ENCODE peak calls at places on chromosomes 11 and 22, in six cellular contexts. One of them, this sample, is unnamed.
A peak's percentile ranks its signal among the peaks of the same experiment; 100 is the strongest.

GRCh38 chr22:50406416-50407170 is 63.5 kb downstream of the PPP6R2 start:
- DNase-seq in germinal center: no peak
- DNase-seq in body of pancreas: no peak
- DNase-seq in left ventricle myocardium inferior: no peak
- DNase-seq in thoracic aorta: no peak
- DNase-seq in T-cell: no peak
- DNase-seq in this sample: no peak

GRCh38 chr22:40553014-40553579 is 83.4 kb downstream of the MRTFA start:
- DNase-seq in germinal center: no peak
- DNase-seq in body of pancreas: no peak
- DNase-seq in left ventricle myocardium inferior: no peak
- DNase-seq in thoracic aorta: no peak
- DNase-seq in T-cell: no peak
- DNase-seq in this sample: no peak

GRCh38 chr11:103077553-103077952 is 14.4 kb downstream of the DCUN1D5 start:
- DNase-seq in germinal center: no peak
- DNase-seq in body of pancreas: no peak
- DNase-seq in left ventricle myocardium inferior: no peak
- DNase-seq in thoracic aorta: no peak
- DNase-seq in T-cell: no peak
- DNase-seq in this sample: no peak

GRCh38 chr11:67119577-67120391 is 721 bp downstream of the KDM2A start:
- DNase-seq in germinal center: peak; percentile 48
- DNase-seq in body of pancreas: peak; percentile 44
- DNase-seq in left ventricle myocardium inferior: no peak
- DNase-seq in thoracic aorta: no peak
- DNase-seq in T-cell: no peak
- DNase-seq in this sample: no peak

GRCh38 chr11:14971865-14972580 is at the start of gene CALCA:
- DNase-seq in germinal center: no peak
- DNase-seq in body of pancreas: no peak
- DNase-seq in left ventricle myocardium inferior: no peak
- DNase-seq in thoracic aorta: no peak
- DNase-seq in T-cell: no peak
- DNase-seq in this sample: no peak

GRCh38 chr11:47328449-47329390 is 23.8 kb downstream of the MYBPC3 start:
- DNase-seq in germinal center: peak; percentile 76
- DNase-seq in body of pancreas: no peak
- DNase-seq in left ventricle myocardium inferior: no peak
- DNase-seq in thoracic aorta: no peak
- DNase-seq in T-cell: no peak
- DNase-seq in this sample: peak; percentile 5

GRCh38 chr22:24155597-24156145 is 25.6 kb upstream of the SUSD2 start:
- DNase-seq in germinal center: peak; percentile 77
- DNase-seq in body of pancreas: peak; percentile 86
- DNase-seq in left ventricle myocardium inferior: peak; percentile 87
- DNase-seq in thoracic aorta: no peak
- DNase-seq in T-cell: peak; percentile 25
- DNase-seq in this sample: peak; percentile 56

GRCh38 chr11:56714206-56714605 is 15.3 kb downstream of the OR9G1 start:
- DNase-seq in germinal center: no peak
- DNase-seq in body of pancreas: no peak
- DNase-seq in left ventricle myocardium inferior: no peak
- DNase-seq in thoracic aorta: no peak
- DNase-seq in T-cell: no peak
- DNase-seq in this sample: no peak

GRCh38 chr11:89421718-89422117 is 69.5 kb downstream of the NOX4 start:
- DNase-seq in germinal center: no peak
- DNase-seq in body of pancreas: no peak
- DNase-seq in left ventricle myocardium inferior: no peak
- DNase-seq in thoracic aorta: no peak
- DNase-seq in T-cell: no peak
- DNase-seq in this sample: no peak

GRCh38 chr22:11613898-11614755 is 3913.9 kb upstream of the OR11H1 start:
- DNase-seq in germinal center: no peak
- DNase-seq in body of pancreas: no peak
- DNase-seq in left ventricle myocardium inferior: no peak
- DNase-seq in thoracic aorta: no peak
- DNase-seq in T-cell: no peak
- DNase-seq in this sample: no peak

GRCh38 chr11:122202951-122203456 is 87.0 kb upstream of the BLID start:
- DNase-seq in germinal center: peak; percentile 66
- DNase-seq in body of pancreas: peak; percentile 61
- DNase-seq in left ventricle myocardium inferior: peak; percentile 66
- DNase-seq in thoracic aorta: no peak
- DNase-seq in T-cell: no peak
- DNase-seq in this sample: peak; percentile 57

GRCh38 chr11:79466411-79466810 is 25.6 kb upstream of the TENM4 start:
- DNase-seq in germinal center: no peak
- DNase-seq in body of pancreas: no peak
- DNase-seq in left ventricle myocardium inferior: no peak
- DNase-seq in thoracic aorta: no peak
- DNase-seq in T-cell: no peak
- DNase-seq in this sample: no peak

GRCh38 chr11:113394919-113395318 is 7.3 kb downstream of the ANKK1 start:
- DNase-seq in germinal center: no peak
- DNase-seq in body of pancreas: no peak
- DNase-seq in left ventricle myocardium inferior: no peak
- DNase-seq in thoracic aorta: no peak
- DNase-seq in T-cell: no peak
- DNase-seq in this sample: no peak

GRCh38 chr11:113828186-113828585 is 47.2 kb downstream of the USP28 start:
- DNase-seq in germinal center: no peak
- DNase-seq in body of pancreas: no peak
- DNase-seq in left ventricle myocardium inferior: no peak
- DNase-seq in thoracic aorta: no peak
- DNase-seq in T-cell: no peak
- DNase-seq in this sample: no peak

GRCh38 chr22:20137113-20137512 is 5.5 kb downstream of the ZDHHC8 start:
- DNase-seq in germinal center: no peak
- DNase-seq in body of pancreas: no peak
- DNase-seq in left ventricle myocardium inferior: no peak
- DNase-seq in thoracic aorta: no peak
- DNase-seq in T-cell: no peak
- DNase-seq in this sample: no peak

GRCh38 chr22:37157516-37158289 is 8.0 kb upstream of the IL2RB start:
- DNase-seq in germinal center: no peak
- DNase-seq in body of pancreas: no peak
- DNase-seq in left ventricle myocardium inferior: no peak
- DNase-seq in thoracic aorta: no peak
- DNase-seq in T-cell: no peak
- DNase-seq in this sample: no peak

GRCh38 chr11:59615132-59615636 is 390 bp downstream of the OSBP start:
- DNase-seq in germinal center: no peak
- DNase-seq in body of pancreas: peak; percentile 82
- DNase-seq in left ventricle myocardium inferior: peak; percentile 30
- DNase-seq in thoracic aorta: no peak
- DNase-seq in T-cell: peak; percentile 60
- DNase-seq in this sample: no peak

GRCh38 chr22:44515779-44516178 is 17.7 kb upstream of the RTL6 start:
- DNase-seq in germinal center: no peak
- DNase-seq in body of pancreas: no peak
- DNase-seq in left ventricle myocardium inferior: no peak
- DNase-seq in thoracic aorta: no peak
- DNase-seq in T-cell: no peak
- DNase-seq in this sample: no peak

GRCh38 chr22:31872209-31872608 is 72.1 kb upstream of the YWHAH start:
- DNase-seq in germinal center: no peak
- DNase-seq in body of pancreas: peak; percentile 35
- DNase-seq in left ventricle myocardium inferior: no peak
- DNase-seq in thoracic aorta: no peak
- DNase-seq in T-cell: no peak
- DNase-seq in this sample: no peak

GRCh38 chr11:73164803-73165542 is 22.9 kb upstream of the FCHSD2 start:
- DNase-seq in germinal center: no peak
- DNase-seq in body of pancreas: no peak
- DNase-seq in left ventricle myocardium inferior: no peak
- DNase-seq in thoracic aorta: no peak
- DNase-seq in T-cell: no peak
- DNase-seq in this sample: peak; percentile 66

GRCh38 chr22:32395107-32395506 is 16.9 kb downstream of the RTCB start:
- DNase-seq in germinal center: no peak
- DNase-seq in body of pancreas: no peak
- DNase-seq in left ventricle myocardium inferior: no peak
- DNase-seq in thoracic aorta: no peak
- DNase-seq in T-cell: no peak
- DNase-seq in this sample: no peak

GRCh38 chr11:4430060-4430459 is 19.0 kb upstream of the OR52K2 start:
- DNase-seq in germinal center: no peak
- DNase-seq in body of pancreas: no peak
- DNase-seq in left ventricle myocardium inferior: no peak
- DNase-seq in thoracic aorta: no peak
- DNase-seq in T-cell: no peak
- DNase-seq in this sample: no peak

GRCh38 chr11:121154473-121154872 is 53.4 kb downstream of the TECTA start:
- DNase-seq in germinal center: no peak
- DNase-seq in body of pancreas: no peak
- DNase-seq in left ventricle myocardium inferior: no peak
- DNase-seq in thoracic aorta: no peak
- DNase-seq in T-cell: no peak
- DNase-seq in this sample: no peak

GRCh38 chr11:75492181-75492820 is 33.4 kb downstream of the GDPD5 start:
- DNase-seq in germinal center: peak; percentile 59
- DNase-seq in body of pancreas: no peak
- DNase-seq in left ventricle myocardium inferior: no peak
- DNase-seq in thoracic aorta: no peak
- DNase-seq in T-cell: peak; percentile 38
- DNase-seq in this sample: peak; percentile 58

GRCh38 chr11:108223449-108224149 is 732 bp downstream of the ATM start:
- DNase-seq in germinal center: no peak
- DNase-seq in body of pancreas: no peak
- DNase-seq in left ventricle myocardium inferior: no peak
- DNase-seq in thoracic aorta: no peak
- DNase-seq in T-cell: peak; percentile 20
- DNase-seq in this sample: peak; percentile 13

GRCh38 chr11:65642014-65642671 is 4.2 kb downstream of the SIPA1 start:
- DNase-seq in germinal center: no peak
- DNase-seq in body of pancreas: no peak
- DNase-seq in left ventricle myocardium inferior: no peak
- DNase-seq in thoracic aorta: no peak
- DNase-seq in T-cell: no peak
- DNase-seq in this sample: no peak

GRCh38 chr11:117780456-117780855 is 16.6 kb downstream of the DSCAML1 start:
- DNase-seq in germinal center: no peak
- DNase-seq in body of pancreas: no peak
- DNase-seq in left ventricle myocardium inferior: no peak
- DNase-seq in thoracic aorta: no peak
- DNase-seq in T-cell: no peak
- DNase-seq in this sample: no peak

GRCh38 chr11:25766332-25767015 is 565.5 kb upstream of the ANO3 start:
- DNase-seq in germinal center: no peak
- DNase-seq in body of pancreas: no peak
- DNase-seq in left ventricle myocardium inferior: no peak
- DNase-seq in thoracic aorta: no peak
- DNase-seq in T-cell: no peak
- DNase-seq in this sample: no peak

GRCh38 chr22:27682438-27682837 is 119.1 kb downstream of the MN1 start:
- DNase-seq in germinal center: no peak
- DNase-seq in body of pancreas: no peak
- DNase-seq in left ventricle myocardium inferior: no peak
- DNase-seq in thoracic aorta: no peak
- DNase-seq in T-cell: no peak
- DNase-seq in this sample: no peak

GRCh38 chr11:125338886-125339811 is 156.9 kb downstream of the FEZ1 start:
- DNase-seq in germinal center: no peak
- DNase-seq in body of pancreas: no peak
- DNase-seq in left ventricle myocardium inferior: no peak
- DNase-seq in thoracic aorta: no peak
- DNase-seq in T-cell: no peak
- DNase-seq in this sample: no peak